ENCODE peak calls at places on chromosomes 11 and 22, in four cellular contexts. One of them, this sample, is unnamed.

GRCh38 chr11:40338739-40339138 is 1120.7 kb downstream of the LRRC4C start:
- DNase-seq in GM12878: no peak
- DNase-seq in IMR-90: peak
- DNase-seq in A549: no peak
- DNase-seq in this sample: no peak

GRCh38 chr11:76391811-76392475 is 10.8 kb downstream of the GVQW3 start:
- DNase-seq in IMR-90: no peak
- DNase-seq in A549: no peak
- DNase-seq in GM12878: no peak
- DNase-seq in this sample: no peak

GRCh38 chr11:107898270-107898669 is 30.0 kb upstream of the RAB39A start:
- DNase-seq in A549: peak
- DNase-seq in GM12878: peak
- DNase-seq in IMR-90: peak
- DNase-seq in this sample: peak

GRCh38 chr11:107651672-107652071 is 60.2 kb downstream of the SLN start:
- DNase-seq in IMR-90: no peak
- DNase-seq in A549: peak
- DNase-seq in GM12878: no peak
- DNase-seq in this sample: no peak

GRCh38 chr11:71466358-71466757 is 13.4 kb downstream of the NADSYN1 start:
- DNase-seq in GM12878: no peak
- DNase-seq in A549: no peak
- DNase-seq in IMR-90: no peak
- DNase-seq in this sample: no peak

GRCh38 chr22:32573991-32574390 is 99.4 kb downstream of the FBXO7 start:
- DNase-seq in GM12878: no peak
- DNase-seq in IMR-90: no peak
- DNase-seq in A549: no peak
- DNase-seq in this sample: no peak

GRCh38 chr22:33519140-33519973 is 400.9 kb downstream of the LARGE1 start:
- DNase-seq in IMR-90: peak
- DNase-seq in A549: peak
- DNase-seq in GM12878: peak
- DNase-seq in this sample: peak

GRCh38 chr22:38167988-38168407 is 13.6 kb downstream of the PLA2G6 start:
- DNase-seq in A549: no peak
- DNase-seq in IMR-90: no peak
- DNase-seq in GM12878: no peak
- DNase-seq in this sample: no peak

GRCh38 chr11:117669062-117669461 is 128.0 kb downstream of the DSCAML1 start:
- DNase-seq in IMR-90: no peak
- DNase-seq in A549: no peak
- DNase-seq in GM12878: no peak
- DNase-seq in this sample: no peak

GRCh38 chr11:96338910-96339703 is 3.9 kb downstream of the MAML2 start:
- DNase-seq in IMR-90: peak
- DNase-seq in GM12878: peak
- DNase-seq in A549: no peak
- DNase-seq in this sample: no peak

GRCh38 chr22:42313804-42314581 is 43.5 kb upstream of the TCF20 start:
- DNase-seq in IMR-90: peak
- DNase-seq in GM12878: no peak
- DNase-seq in A549: peak
- DNase-seq in this sample: peak

GRCh38 chr11:65530157-65530496 is 5.2 kb downstream of the SCYL1 start:
- DNase-seq in IMR-90: no peak
- DNase-seq in A549: no peak
- DNase-seq in GM12878: no peak
- DNase-seq in this sample: no peak

GRCh38 chr11:106077609-106078517 is at the start of gene AASDHPPT:
- DNase-seq in GM12878: no peak
- DNase-seq in A549: peak
- DNase-seq in IMR-90: peak
- DNase-seq in this sample: peak
- TF ChIP-seq ELK1 in GM12878: no peak
- TF ChIP-seq ELK1 in A549: no peak
- TF ChIP-seq ELK1 in IMR-90: no peak
- TF ChIP-seq ELK1 in this sample: no peak

GRCh38 chr22:29842172-29842571 is 4.1 kb upstream of the ASCC2 start:
- DNase-seq in GM12878: no peak
- DNase-seq in A549: no peak
- DNase-seq in IMR-90: no peak
- DNase-seq in this sample: no peak
- TF ChIP-seq ELK1 in GM12878: no peak
- TF ChIP-seq ELK1 in A549: no peak
- TF ChIP-seq ELK1 in IMR-90: no peak
- TF ChIP-seq ELK1 in this sample: no peak

GRCh38 chr22:49214976-49215375 is 612.7 kb downstream of the BRD1 start:
- DNase-seq in A549: no peak
- DNase-seq in GM12878: no peak
- DNase-seq in IMR-90: no peak
- DNase-seq in this sample: no peak
- TF ChIP-seq ELK1 in A549: no peak
- TF ChIP-seq ELK1 in GM12878: no peak
- TF ChIP-seq ELK1 in IMR-90: no peak
- TF ChIP-seq ELK1 in this sample: no peak

GRCh38 chr11:81005595-81005994 is 1564.8 kb upstream of the TENM4 start:
- DNase-seq in A549: peak
- DNase-seq in IMR-90: peak
- DNase-seq in GM12878: no peak
- DNase-seq in this sample: no peak
- TF ChIP-seq ELK1 in A549: no peak
- TF ChIP-seq ELK1 in IMR-90: no peak
- TF ChIP-seq ELK1 in GM12878: no peak
- TF ChIP-seq ELK1 in this sample: no peak

DNA sequence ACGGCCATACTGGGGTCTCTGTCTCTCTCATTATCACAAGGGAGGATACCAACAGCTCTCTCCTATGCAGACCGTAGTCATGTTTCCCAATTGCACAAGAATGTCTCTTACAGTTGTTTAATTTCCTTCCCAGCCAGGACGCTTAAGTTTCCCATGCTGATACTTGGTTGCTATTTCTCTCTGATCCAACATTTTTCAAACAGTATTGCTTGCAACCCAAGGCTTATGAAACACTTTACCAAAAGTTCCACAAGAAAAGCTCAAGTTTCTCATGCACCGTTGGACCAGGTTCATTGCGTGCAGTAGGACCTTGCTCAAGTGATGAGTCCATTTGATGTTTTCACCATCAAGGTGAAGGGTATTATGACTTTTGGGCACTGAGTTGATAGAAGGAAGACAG is 46.6 kb downstream of the GGTLC2 start:
- DNase-seq in GM12878: no peak
- DNase-seq in A549: no peak
- DNase-seq in IMR-90: no peak
- DNase-seq in this sample: no peak
- TF ChIP-seq ELK1 in GM12878: no peak
- TF ChIP-seq ELK1 in A549: no peak
- TF ChIP-seq ELK1 in IMR-90: no peak
- TF ChIP-seq ELK1 in this sample: no peak

GRCh38 chr11:63532150-63532549 is 4.5 kb upstream of the PLAAT4 start:
- DNase-seq in IMR-90: no peak
- DNase-seq in GM12878: no peak
- DNase-seq in A549: no peak
- DNase-seq in this sample: no peak
- TF ChIP-seq ELK1 in IMR-90: no peak
- TF ChIP-seq ELK1 in GM12878: no peak
- TF ChIP-seq ELK1 in A549: no peak
- TF ChIP-seq ELK1 in this sample: no peak